ENCODE peak calls at places on chromosomes 1 and 21, in four cellular contexts. C is fibroblast of the aortic adventitia, L is AG09309, A is cardiac fibroblast. B is an unnamed sample.

GRCh38 chr1:173861731-173862145 is 6.1 kb downstream of the GAS5 start:
- DNase-seq in C (no peak), L (no peak), A (no peak), B (no peak)

GRCh38 chr1:94339229-94339927 is 78.8 kb upstream of the ABCD3 start:
- DNase-seq in C (no peak), L (no peak), A (no peak), B (no peak)

GRCh38 chr1:193462629-193463320 is 276.4 kb upstream of the B3GALT2 start:
- DNase-seq in C (peak), L (no peak), A (peak), B (no peak)

GRCh38 chr1:198671136-198671535 is 32.3 kb downstream of the PTPRC start:
- DNase-seq in C (no peak), L (no peak), A (no peak), B (no peak)

GRCh38 chr1:77888071-77888428 is 374 bp upstream of the NEXN start:
- DNase-seq in C (peak), L (peak), A (peak), B (peak)

GRCh38 chr1:115077286-115077983 is 11.9 kb downstream of the TSPAN2 start:
- DNase-seq in C (no peak), L (no peak), A (no peak), B (peak)

GRCh38 chr21:34187935-34188334 is 114.6 kb downstream of the MRPS6 start:
- DNase-seq in C (peak), L (peak), A (no peak), B (peak)

GRCh38 chr1:211606914-211607751 is 28.2 kb upstream of the SLC30A1 start:
- DNase-seq in C (no peak), L (no peak), A (no peak), B (no peak)

GRCh38 chr1:152107984-152108898 is 7.0 kb downstream of the TCHH start:
- DNase-seq in C (peak), L (peak), A (peak), B (peak)

GRCh38 chr1:155043259-155043658 is 7.9 kb upstream of the ADAM15 start:
- DNase-seq in C (no peak), L (no peak), A (no peak), B (no peak)

GRCh38 chr1:172345077-172345476 is 75.4 kb upstream of the C1orf105 start:
- DNase-seq in C (no peak), L (no peak), A (no peak), B (no peak)

GRCh38 chr1:51220548-51220947 is 15.5 kb upstream of the RNF11 start:
- DNase-seq in C (no peak), L (no peak), A (no peak), B (no peak)

GRCh38 chr1:80542231-80542630 is 1258.5 kb upstream of the ADGRL2 start:
- DNase-seq in C (peak), L (no peak), A (peak), B (no peak)

GRCh38 chr1:163056832-163057231 is 12.3 kb upstream of the RGS4 start:
- DNase-seq in C (peak), L (no peak), A (peak), B (peak)

GRCh38 chr1:207861442-207862177 is 49.3 kb downstream of the CD34 start:
- DNase-seq in C (no peak), L (no peak), A (no peak), B (peak)

GRCh38 chr1:205440476-205441317 is 15.1 kb downstream of the BLACAT1 start:
- DNase-seq in C (no peak), L (no peak), A (peak), B (no peak)

GRCh38 chr1:21520899-21521716 is 11.9 kb downstream of the ALPL start:
- DNase-seq in C (peak), L (no peak), A (no peak), B (peak)

GRCh38 chr1:24704411-24705259 is 40.6 kb upstream of the CLIC4 start:
- DNase-seq in C (peak), L (no peak), A (peak), B (peak)

GRCh38 chr1:214205053-214205452 is 75.9 kb upstream of the SMYD2 start:
- DNase-seq in C (no peak), L (no peak), A (no peak), B (no peak)

GRCh38 chr1:55727010-55727409 is 511.8 kb upstream of the USP24 start:
- DNase-seq in C (peak), L (no peak), A (peak), B (peak)

DNA sequence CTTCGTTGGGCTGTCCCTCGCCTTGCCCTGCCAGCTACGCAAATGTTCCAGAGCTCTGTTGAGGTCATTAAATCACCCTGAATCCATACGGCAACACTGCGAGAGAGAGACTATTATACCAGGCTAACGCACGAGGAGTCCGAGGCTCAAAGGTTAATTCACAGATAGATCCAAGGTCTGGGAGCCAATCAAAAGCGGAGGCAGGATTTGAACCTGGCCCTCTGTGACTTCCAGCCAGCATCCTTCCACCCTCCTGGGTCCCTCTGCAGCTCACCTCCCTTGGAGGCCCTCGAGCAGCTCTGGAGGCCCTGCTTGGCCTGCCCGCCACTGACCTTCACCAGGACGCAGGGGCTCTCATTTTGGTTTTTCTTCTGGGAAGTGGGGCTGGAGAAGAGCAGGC is 42.1 kb downstream of the KIAA1614 start:
- DNase-seq in C (no peak), L (no peak), A (no peak), B (no peak)
- H3K4me3 ChIP-seq in C (peak), L (no peak), A (no peak), B (peak)

DNA sequence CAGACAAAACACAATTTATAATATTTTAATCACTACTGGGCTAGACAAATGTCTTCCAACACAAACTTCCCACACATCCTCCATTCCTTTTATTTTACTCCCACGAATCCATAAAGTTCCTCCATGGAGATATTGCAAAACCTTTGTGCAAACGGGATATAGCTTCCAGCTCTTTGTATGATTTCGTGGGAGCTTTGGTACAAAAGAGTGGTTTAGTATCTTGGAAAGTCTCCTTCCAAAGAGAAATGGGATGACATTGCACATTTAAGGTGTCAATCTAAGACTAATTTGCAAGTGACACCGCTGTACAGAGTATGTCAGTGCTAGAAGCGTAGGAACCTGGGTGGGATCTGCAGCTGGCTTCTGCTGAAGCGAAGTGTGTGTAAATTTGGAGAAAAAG is 455.2 kb upstream of the RUNX1 start:
- DNase-seq in C (no peak), L (no peak), A (no peak), B (no peak)
- TF ChIP-seq CTCF in C (no peak), L (no peak), A (no peak), B (no peak)

DNA sequence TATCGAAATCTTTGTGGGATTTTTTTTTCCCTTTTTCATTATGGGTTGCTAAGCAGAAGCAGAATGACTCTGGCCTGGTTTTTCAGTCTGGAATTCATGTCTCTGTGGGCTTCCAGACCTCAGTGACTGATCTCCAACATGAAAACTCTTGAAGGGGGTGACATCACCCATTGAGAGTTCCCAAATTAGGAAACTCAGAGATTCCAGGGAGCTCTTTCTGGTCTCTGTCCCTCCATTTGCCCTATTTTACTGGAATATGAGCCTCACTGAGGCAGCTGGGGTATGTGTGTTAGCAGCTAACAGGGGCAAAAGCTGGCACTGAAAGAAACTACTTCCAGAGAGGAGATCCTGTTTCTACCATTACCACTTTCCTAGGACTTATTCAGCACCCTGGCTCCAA is 203.3 kb upstream of the SPAG17 start:
- DNase-seq in C (no peak), L (no peak), A (no peak), B (peak)
- H3K4me3 ChIP-seq in C (no peak), L (no peak), A (no peak), B (no peak)

DNA sequence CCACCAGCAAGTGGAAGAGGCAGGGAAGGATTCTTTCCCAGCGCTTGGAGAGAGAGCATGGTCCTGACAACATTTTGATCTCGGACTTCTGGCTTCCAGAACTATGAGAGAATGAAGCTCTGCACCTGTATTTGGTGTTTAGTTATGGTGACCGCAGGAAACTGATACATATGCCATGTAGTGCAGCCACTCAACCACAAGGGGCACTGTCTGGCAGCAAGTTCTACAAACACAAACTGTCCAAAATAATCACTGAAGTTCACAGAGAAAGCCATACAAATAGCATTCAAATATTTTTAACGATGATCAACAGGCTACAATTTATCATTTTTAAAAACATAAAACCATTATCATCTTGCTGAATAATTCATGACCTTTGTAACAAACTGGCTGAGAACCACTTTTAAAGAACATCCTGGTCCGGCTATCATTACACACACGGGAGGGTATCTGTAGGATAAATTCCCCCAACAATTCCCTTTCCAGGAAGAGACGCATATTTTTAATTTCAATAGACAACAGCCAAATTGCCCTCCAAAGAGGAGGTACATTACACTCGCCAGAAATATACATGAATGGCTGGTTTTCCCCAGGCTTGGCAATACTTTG is 9.3 kb upstream of the CBR3 start:
- DNase-seq in C (peak), L (no peak), A (peak), B (peak)
- TF ChIP-seq CTCF in C (peak), L (peak), A (peak), B (peak)

B was measured in AG10803.